ENCODE peak calls at places on chromosomes 11 and 22, in four cellular contexts. Z is body of pancreas; T is BJ; Q is effector memory CD4-positive, alpha-beta T cell. D is an unnamed sample.

GRCh38 chr11:67033661-67034166 is 10.8 kb downstream of the SYT12 start:
- DNase-seq in Z (no peak), T (peak), Q (no peak), D (peak)

GRCh38 chr22:18000441-18001039 is 23.8 kb downstream of the MICAL3 start:
- DNase-seq in Z (peak), T (no peak), Q (peak), D (no peak)

GRCh38 chr22:36823177-36823839 is 6.5 kb upstream of the PVALB start:
- DNase-seq in Z (no peak), T (no peak), Q (no peak), D (no peak)

GRCh38 chr11:35964846-35965245 is 21.0 kb downstream of the LDLRAD3 start:
- DNase-seq in Z (no peak), T (no peak), Q (no peak), D (no peak)

GRCh38 chr11:78684377-78684776 is 109.7 kb upstream of the NARS2 start:
- DNase-seq in Z (no peak), T (no peak), Q (no peak), D (no peak)

GRCh38 chr11:19658344-19658743 is 54.3 kb upstream of the NAV2 start:
- DNase-seq in Z (no peak), T (no peak), Q (no peak), D (no peak)

GRCh38 chr11:123080023-123080422 is 18.1 kb upstream of the HSPA8 start:
- DNase-seq in Z (no peak), T (no peak), Q (no peak), D (no peak)

GRCh38 chr22:27699676-27700075 is 101.9 kb downstream of the MN1 start:
- DNase-seq in Z (no peak), T (no peak), Q (no peak), D (no peak)

GRCh38 chr22:42754658-42755057 is 34.0 kb upstream of the A4GALT start:
- DNase-seq in Z (peak), T (no peak), Q (no peak), D (no peak)

GRCh38 chr11:45655347-45655756 is 10.1 kb downstream of the CHST1 start:
- DNase-seq in Z (peak), T (no peak), Q (peak), D (peak)

D was measured in AG09309.